ENCODE peak calls at places on chromosomes 13 and 19, in five cellular contexts. One of them, this sample, is unnamed.

GRCh38 chr13:62747152-62747551 is 1331.5 kb upstream of the PCDH20 start:
- DNase-seq in effector memory CD4-positive, alpha-beta T cell: no peak
- DNase-seq in NCI-H69: no peak
- DNase-seq in cerebellar nuclear complex: no peak
- DNase-seq in anterior cingulate cortex: no peak
- DNase-seq in this sample: no peak

GRCh38 chr19:16587031-16588023 is 15.1 kb upstream of the SLC35E1 start:
- DNase-seq in cerebellar nuclear complex: no peak
- DNase-seq in NCI-H69: peak; percentile 22
- DNase-seq in anterior cingulate cortex: peak; percentile 48
- DNase-seq in effector memory CD4-positive, alpha-beta T cell: no peak
- DNase-seq in this sample: no peak

GRCh38 chr13:26605845-26606244 is 48.4 kb downstream of the WASF3 start:
- DNase-seq in cerebellar nuclear complex: no peak
- DNase-seq in anterior cingulate cortex: peak; percentile 20
- DNase-seq in effector memory CD4-positive, alpha-beta T cell: no peak
- DNase-seq in NCI-H69: peak; percentile 1
- DNase-seq in this sample: no peak

GRCh38 chr13:20451397-20451796 is 74.3 kb downstream of the CRYL1 start:
- DNase-seq in cerebellar nuclear complex: no peak
- DNase-seq in effector memory CD4-positive, alpha-beta T cell: no peak
- DNase-seq in anterior cingulate cortex: no peak
- DNase-seq in NCI-H69: no peak
- DNase-seq in this sample: no peak

GRCh38 chr13:24511019-24511823 is 1.4 kb downstream of the PARP4 start:
- DNase-seq in NCI-H69: no peak
- DNase-seq in effector memory CD4-positive, alpha-beta T cell: peak; percentile 6
- DNase-seq in anterior cingulate cortex: no peak
- DNase-seq in cerebellar nuclear complex: no peak
- DNase-seq in this sample: no peak

GRCh38 chr13:99709134-99709533 is 207.9 kb downstream of the TM9SF2 start:
- DNase-seq in effector memory CD4-positive, alpha-beta T cell: no peak
- DNase-seq in cerebellar nuclear complex: no peak
- DNase-seq in anterior cingulate cortex: no peak
- DNase-seq in NCI-H69: no peak
- DNase-seq in this sample: no peak

GRCh38 chr19:32437096-32437495 is 31.5 kb downstream of the DPY19L3 start:
- DNase-seq in NCI-H69: no peak
- DNase-seq in anterior cingulate cortex: no peak
- DNase-seq in effector memory CD4-positive, alpha-beta T cell: no peak
- DNase-seq in cerebellar nuclear complex: no peak
- DNase-seq in this sample: no peak

GRCh38 chr19:17495639-17496265 is 15.7 kb upstream of the PGLS start:
- DNase-seq in cerebellar nuclear complex: no peak
- DNase-seq in anterior cingulate cortex: no peak
- DNase-seq in NCI-H69: no peak
- DNase-seq in effector memory CD4-positive, alpha-beta T cell: no peak
- DNase-seq in this sample: no peak

GRCh38 chr19:28242317-28242927 is 970.5 kb downstream of the UQCRFS1 start:
- DNase-seq in NCI-H69: peak; percentile 3
- DNase-seq in effector memory CD4-positive, alpha-beta T cell: no peak
- DNase-seq in anterior cingulate cortex: no peak
- DNase-seq in cerebellar nuclear complex: no peak
- DNase-seq in this sample: no peak

GRCh38 chr13:72163671-72164070 is 296.7 kb upstream of the DACH1 start:
- DNase-seq in anterior cingulate cortex: no peak
- DNase-seq in cerebellar nuclear complex: no peak
- DNase-seq in effector memory CD4-positive, alpha-beta T cell: no peak
- DNase-seq in NCI-H69: peak; percentile 35
- DNase-seq in this sample: no peak

GRCh38 chr19:43316591-43317319 is 36.7 kb upstream of the CD177 start:
- DNase-seq in effector memory CD4-positive, alpha-beta T cell: no peak
- DNase-seq in anterior cingulate cortex: peak; percentile 9
- DNase-seq in cerebellar nuclear complex: no peak
- DNase-seq in NCI-H69: no peak
- DNase-seq in this sample: no peak